ENCODE peak calls at places on chromosome 15, in ten cellular contexts. M is CD4-positive, alpha-beta T cell; W is cardiac fibroblast; E is WERI-Rb-1; C is fibroblast of lung; X is H9; N is MCF 10A; H is endothelial cell; O is psoas muscle; V is breast epithelium. G is an unnamed sample.

GRCh38 chr15:81897011-81897677 is 148.7 kb downstream of the MEX3B start:
- DNase-seq in W (peak; percentile 59), C (peak; percentile 83), M (no peak), O (no peak), N (peak; percentile 41), E (no peak), X (no peak), V (no peak), H (no peak), G (no peak)

GRCh38 chr15:77025066-77025435 is 30.1 kb downstream of the PSTPIP1 start:
- DNase-seq in N (no peak), W (no peak), X (peak; percentile 25), E (no peak), H (no peak), C (no peak), M (no peak), V (no peak), O (no peak), G (no peak)

GRCh38 chr15:71013446-71013845 is 101.8 kb upstream of the THSD4 start:
- DNase-seq in W (peak; percentile 20), M (no peak), V (no peak), H (no peak), E (no peak), N (no peak), X (no peak), C (no peak), O (no peak), G (no peak)

GRCh38 chr15:45855907-45856579 is 221.2 kb downstream of the SQOR start:
- DNase-seq in M (no peak), H (no peak), X (no peak), E (no peak), W (peak; percentile 18), N (peak; percentile 46), V (no peak), C (no peak), O (no peak), G (no peak)

GRCh38 chr15:31434418-31435255 is 108.0 kb downstream of the KLF13 start:
- DNase-seq in X (no peak), V (peak; percentile 47), W (peak; percentile 96), M (peak; percentile 83), E (no peak), N (peak; percentile 68), C (peak; percentile 72), O (peak; percentile 70), H (no peak), G (no peak)

GRCh38 chr15:51706347-51706746 is 25.0 kb downstream of the SCG3 start:
- DNase-seq in C (no peak), W (no peak), E (no peak), H (no peak), X (no peak), M (no peak), V (no peak), N (no peak), O (no peak), G (no peak)

GRCh38 chr15:30885814-30886213 is 17.9 kb upstream of the FAN1 start:
- DNase-seq in C (peak; percentile 1), N (peak; percentile 36), V (no peak), W (peak; percentile 13), M (no peak), X (peak; percentile 57), E (no peak), H (peak; percentile 46), O (no peak), G (no peak)

GRCh38 chr15:86231864-86232801 is 152.5 kb downstream of the AGBL1 start:
- DNase-seq in X (peak; percentile 72), O (no peak), E (peak; percentile 28), M (peak; percentile 15), W (peak; percentile 11), H (peak; percentile 47), C (peak; percentile 25), V (no peak), N (peak; percentile 57), G (no peak)

GRCh38 chr15:69060041-69060481 is 45.6 kb downstream of the NOX5 start:
- DNase-seq in M (no peak), W (no peak), N (no peak), H (no peak), E (no peak), X (peak; percentile 43), C (no peak), V (no peak), O (peak; percentile 85), G (no peak)

GRCh38 chr15:76176487-76177085 is 116.8 kb downstream of the TMEM266 start:
- DNase-seq in W (no peak), C (no peak), X (no peak), N (no peak), E (no peak), M (no peak), H (no peak), O (peak; percentile 86), V (no peak), G (no peak)

GRCh38 chr15:40103124-40103858 is 5.4 kb downstream of the BMF start:
- DNase-seq in H (no peak), X (peak; percentile 92), N (peak; percentile 81), V (peak; percentile 96), C (peak; percentile 81), O (peak; percentile 96), W (peak; percentile 53), M (no peak), E (no peak), G (no peak)

GRCh38 chr15:58966698-58967097 is 20.8 kb upstream of the RNF111 start:
- DNase-seq in X (no peak), W (peak; percentile 68), M (no peak), C (no peak), E (no peak), O (no peak), V (no peak), N (no peak), H (no peak), G (no peak)

GRCh38 chr15:63258658-63259057 is 18.7 kb upstream of the APH1B start:
- DNase-seq in N (no peak), C (no peak), E (no peak), V (no peak), W (no peak), X (no peak), M (no peak), H (no peak), O (no peak), G (no peak)

GRCh38 chr15:31485911-31486461 is 159.4 kb downstream of the KLF13 start:
- DNase-seq in O (no peak), X (peak; percentile 20), H (no peak), N (no peak), C (no peak), W (peak; percentile 32), M (no peak), V (no peak), E (no peak), G (no peak)

GRCh38 chr15:79208179-79208578 is 74.3 kb upstream of the ANKRD34C start:
- DNase-seq in X (no peak), E (no peak), O (no peak), M (no peak), N (no peak), H (no peak), W (no peak), C (no peak), V (no peak), G (no peak)

GRCh38 chr15:79209116-79209515 is 73.4 kb upstream of the ANKRD34C start:
- DNase-seq in M (no peak), C (no peak), X (peak; percentile 54), O (no peak), W (no peak), H (no peak), E (no peak), N (no peak), V (no peak), G (no peak)

GRCh38 chr15:79212589-79213139 is 69.9 kb upstream of the ANKRD34C start:
- DNase-seq in M (no peak), W (no peak), C (no peak), N (no peak), E (no peak), O (no peak), H (no peak), V (no peak), X (peak; percentile 71), G (no peak)

GRCh38 chr15:79206940-79207339 is 75.6 kb upstream of the ANKRD34C start:
- DNase-seq in X (no peak), H (no peak), E (no peak), N (no peak), M (no peak), W (no peak), V (no peak), C (no peak), O (no peak), G (no peak)

GRCh38 chr15:79209690-79210089 is 72.8 kb upstream of the ANKRD34C start:
- DNase-seq in C (no peak), O (no peak), E (no peak), H (peak; percentile 43), M (no peak), N (no peak), W (no peak), V (no peak), X (peak; percentile 69), G (no peak)
- TF ChIP-seq CTCF in C (no peak), O (no peak), E (peak; percentile 34), H (no peak), M (no peak), N (no peak), W (no peak), V (no peak), X (peak; percentile 76), G (no peak)

DNA sequence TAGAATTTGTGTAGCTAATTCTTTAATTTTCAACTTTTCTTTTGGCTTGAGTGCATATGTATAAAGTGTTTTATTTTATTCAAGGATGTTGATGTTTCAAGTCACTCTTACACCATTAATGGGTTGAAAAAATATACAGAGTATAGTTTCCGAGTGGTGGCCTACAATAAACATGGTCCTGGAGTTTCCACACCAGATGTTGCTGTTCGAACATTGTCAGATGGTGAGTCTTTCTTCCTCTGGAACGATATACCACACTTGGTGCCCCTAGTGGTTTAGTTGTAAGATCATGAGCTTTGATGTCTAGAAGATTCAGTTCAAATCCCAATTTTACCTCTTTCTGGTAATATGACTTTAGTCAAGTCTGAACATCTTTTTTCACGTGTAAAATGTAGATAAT is 119.3 kb downstream of the HCN4 start:
- DNase-seq in H (no peak), M (no peak), O (no peak), V (no peak), W (no peak), E (no peak), C (peak; percentile 11), X (no peak), N (no peak), G (no peak)
- TF ChIP-seq CTCF in H (no peak), M (no peak), O (no peak), V (no peak), W (no peak), E (no peak), C (no peak), X (peak; percentile 39), N (no peak), G (no peak)

DNA sequence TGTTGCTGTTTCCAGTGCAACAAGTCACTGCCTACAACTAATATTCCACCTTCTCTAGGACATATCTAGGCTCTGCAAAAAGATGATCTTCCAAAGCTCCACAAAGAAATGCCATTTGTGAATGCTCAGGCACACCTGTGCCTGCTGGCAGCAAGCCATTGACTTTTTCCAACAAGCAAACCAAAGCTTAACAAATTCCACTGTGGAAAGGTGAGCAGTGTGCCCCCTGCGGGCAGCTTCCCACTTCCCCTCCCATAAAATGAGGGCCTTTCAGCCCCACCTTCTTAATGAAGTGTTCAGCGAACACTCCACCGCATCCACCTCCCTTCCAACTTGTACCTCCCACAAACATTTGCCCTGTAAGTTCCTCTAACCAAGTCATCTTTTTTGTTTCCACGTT is 157.5 kb upstream of the SLC24A5 start:
- DNase-seq in X (no peak), E (no peak), N (no peak), V (no peak), W (no peak), C (no peak), M (no peak), O (no peak), H (no peak), G (no peak)
- TF ChIP-seq CTCF in X (peak; percentile 27), E (no peak), N (no peak), V (no peak), W (no peak), C (no peak), M (no peak), O (no peak), H (no peak), G (no peak)

GRCh38 chr15:89627256-89627970 is 27.9 kb downstream of the KIF7 start:
- DNase-seq in W (no peak), C (no peak), E (no peak), N (no peak), X (no peak), H (no peak), M (no peak), O (peak; percentile 37), V (no peak), G (no peak)
- TF ChIP-seq CTCF in W (no peak), C (no peak), E (no peak), N (no peak), X (no peak), H (no peak), M (no peak), O (no peak), V (no peak), G (no peak)

G was measured in omental fat pad.